ENCODE peak calls at places on chromosome 9, in six cellular contexts. L is tibial nerve, C is IMR-90, F is OCI-LY7, D is suprapubic skin, M is brain microvascular endothelial cell. E is an unnamed sample.

GRCh38 chr9:76898786-76899185 is 7.1 kb downstream of the PRUNE2 start:
- DNase-seq in L (no peak), C (no peak), F (no peak), D (no peak), M (no peak), E (no peak)

GRCh38 chr9:96051423-96051822 is 175.9 kb downstream of the ERCC6L2 start:
- DNase-seq in L (no peak), C (no peak), F (no peak), D (no peak), M (no peak), E (no peak)

GRCh38 chr9:91197232-91198181 is 164.2 kb downstream of the AUH start:
- DNase-seq in L (peak; percentile 95), C (peak; percentile 98), F (no peak), D (peak; percentile 86), M (peak; percentile 81), E (no peak)

GRCh38 chr9:126860757-126861466 is 473 bp downstream of the ZBTB34 start:
- DNase-seq in L (no peak), C (no peak), F (peak; percentile 28), D (no peak), M (no peak), E (no peak)

GRCh38 chr9:136533775-136534157 is 12.1 kb downstream of the NOTCH1 start:
- DNase-seq in L (no peak), C (no peak), F (no peak), D (no peak), M (no peak), E (no peak)

GRCh38 chr9:112338561-112338960 is 5.1 kb upstream of the PTBP3 start:
- DNase-seq in L (no peak), C (peak; percentile 70), F (no peak), D (no peak), M (peak; percentile 73), E (no peak)

GRCh38 chr9:69649566-69650260 is 22.5 kb downstream of the APBA1 start:
- DNase-seq in L (no peak), C (peak; percentile 83), F (no peak), D (no peak), M (peak; percentile 17), E (no peak)

GRCh38 chr9:33374634-33375237 is 27.6 kb downstream of the AQP7 start:
- DNase-seq in L (peak; percentile 87), C (peak; percentile 74), F (peak; percentile 80), D (peak; percentile 89), M (peak; percentile 78), E (peak; percentile 32)

GRCh38 chr9:112764837-112765236 is 14.3 kb downstream of the SNX30 start:
- DNase-seq in L (no peak), C (no peak), F (no peak), D (no peak), M (no peak), E (no peak)

GRCh38 chr9:13110766-13111400 is 168.6 kb downstream of the MPDZ start:
- DNase-seq in L (peak; percentile 31), C (no peak), F (no peak), D (no peak), M (no peak), E (no peak)

GRCh38 chr9:72351538-72352453 is 13.2 kb downstream of the ZFAND5 start:
- DNase-seq in L (no peak), C (peak; percentile 91), F (no peak), D (no peak), M (peak; percentile 85), E (no peak)

GRCh38 chr9:93218671-93219420 is 34.9 kb downstream of the WNK2 start:
- DNase-seq in L (no peak), C (no peak), F (no peak), D (no peak), M (no peak), E (no peak)

DNA sequence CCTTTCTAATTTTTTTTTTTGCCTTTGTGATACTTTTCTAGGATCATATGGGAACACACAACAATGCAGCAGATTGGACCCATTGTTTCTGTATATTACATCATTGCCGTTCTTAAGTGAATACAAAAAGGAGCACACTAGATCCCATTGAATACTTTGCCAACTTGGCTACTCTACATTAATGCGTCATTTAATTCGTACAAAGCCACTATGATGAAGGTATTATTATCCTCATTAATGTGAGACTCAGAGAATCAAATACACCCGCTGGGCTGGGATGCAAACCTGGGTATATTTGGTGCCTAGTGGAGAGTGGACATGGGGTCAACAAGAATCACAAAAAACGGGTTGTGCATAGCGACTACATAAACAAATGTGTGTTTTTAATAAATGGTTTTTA is 31.9 kb downstream of the OR2K2 start:
- DNase-seq in L (no peak), C (no peak), F (no peak), D (no peak), M (no peak), E (no peak)
- H3K27ac ChIP-seq in L (peak overlapping the region; percentile 89), C (peak overlapping the region; percentile 27), F (no peak overlapping the region), D (peak overlapping the region; percentile 79), M (no peak overlapping the region), E (peak overlapping the region; percentile 85)

DNA sequence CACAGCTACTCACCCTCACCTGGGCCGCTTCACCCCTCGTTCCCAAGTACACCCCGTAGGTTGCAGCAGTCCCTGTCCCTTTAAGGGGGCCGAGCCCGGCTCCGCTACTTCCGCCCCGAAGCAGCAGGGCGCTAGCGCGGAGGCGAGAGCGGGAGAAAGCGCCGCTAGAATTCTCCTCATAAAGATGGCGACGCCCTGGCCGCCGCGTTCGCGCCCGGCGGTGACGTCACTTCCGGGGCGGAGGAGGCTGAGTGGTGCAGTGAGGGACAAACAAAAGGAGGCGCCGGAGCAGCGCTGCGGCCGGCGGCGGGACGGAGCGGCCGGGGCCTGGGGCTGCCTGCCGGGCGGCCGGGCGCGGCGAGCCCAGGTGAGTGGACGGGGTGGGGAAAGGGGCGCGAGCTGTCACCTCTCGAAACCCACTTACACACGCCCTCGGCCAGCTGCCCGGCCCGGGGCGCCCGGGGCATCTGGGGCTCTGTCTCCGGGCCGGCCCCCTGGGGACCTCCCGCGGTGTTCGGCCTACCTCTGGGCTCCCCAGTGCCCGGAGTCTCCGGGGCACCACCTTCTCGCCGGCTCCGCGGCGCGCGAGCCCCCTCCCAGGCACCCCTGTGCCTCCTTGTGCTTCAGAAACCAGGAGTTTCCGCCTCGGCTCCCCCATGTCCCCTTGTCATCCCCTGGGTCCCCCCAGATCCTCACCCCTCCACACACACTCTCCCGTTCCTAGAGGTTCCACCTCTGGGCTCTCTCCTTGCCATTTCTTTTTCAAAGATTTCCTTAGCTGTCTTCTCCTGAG is at the start of the genes KYAT1 and LRRC8A:
- DNase-seq in L (peak; percentile 97), C (peak; percentile 93), F (peak; percentile 99), D (peak; percentile 98), M (peak; percentile 93), E (peak; percentile 99)
- TF ChIP-seq CTCF in L (no peak), C (peak; percentile 17), F (no peak), D (no peak), M (no peak), E (no peak)

DNA sequence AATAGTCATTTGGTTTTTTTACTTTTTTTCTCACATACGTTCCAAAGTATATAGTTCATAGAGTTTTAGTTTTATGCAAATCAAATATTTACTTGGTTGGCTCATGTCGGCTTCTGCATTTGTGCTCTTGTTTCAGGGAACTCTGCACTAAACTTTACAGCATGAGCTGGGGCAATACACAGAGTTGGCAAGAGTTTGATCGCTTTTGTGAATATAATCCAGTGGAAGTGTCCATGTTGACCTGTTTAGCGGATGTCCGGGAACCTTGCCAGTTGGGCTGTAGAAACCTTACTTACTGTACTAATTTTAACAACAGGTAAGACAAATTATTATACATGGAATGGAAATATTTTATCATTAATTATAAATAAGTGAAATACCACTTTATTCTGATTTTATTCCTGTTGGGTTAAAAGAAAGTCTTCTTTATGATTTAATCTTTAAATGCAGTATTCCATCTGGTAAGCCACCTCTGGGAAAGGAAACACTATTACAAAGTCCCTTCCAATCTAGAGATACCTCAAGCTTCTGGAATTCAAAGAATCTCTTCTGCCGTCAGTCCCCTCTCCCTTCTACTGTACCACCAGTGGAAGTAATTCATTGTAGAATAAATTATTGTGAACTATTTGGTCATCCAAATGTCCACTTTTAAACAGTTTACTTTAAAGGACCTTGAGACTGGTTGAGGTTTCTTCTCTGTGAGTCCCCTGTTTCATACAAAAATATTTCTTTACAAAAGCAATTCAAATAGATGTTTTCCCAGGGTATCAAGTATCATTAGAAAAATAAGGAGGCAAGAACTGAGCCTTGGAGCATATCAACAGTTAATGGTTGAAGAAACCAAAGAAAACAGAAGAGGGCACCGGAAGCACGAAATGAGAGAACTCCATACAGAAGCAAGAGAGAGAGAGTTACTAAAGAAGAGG is 45.2 kb upstream of the GLIPR2 start:
- DNase-seq in L (no peak), C (peak; percentile 96), F (no peak), D (no peak), M (peak; percentile 73), E (peak; percentile 10)
- H3K4me3 ChIP-seq in L (no peak overlapping the region), C (no peak overlapping the region), F (no peak overlapping the region), D (no peak overlapping the region), M (no peak overlapping the region), E (no peak overlapping the region)

GRCh38 chr9:4581031-4581760 is 80.9 kb upstream of the PLPP6 start:
- DNase-seq in L (no peak), C (no peak), F (no peak), D (no peak), M (no peak), E (no peak)
- H3K27ac ChIP-seq in L (no peak overlapping the region), C (no peak overlapping the region), F (no peak overlapping the region), D (no peak overlapping the region), M (no peak overlapping the region), E (no peak overlapping the region)

DNA sequence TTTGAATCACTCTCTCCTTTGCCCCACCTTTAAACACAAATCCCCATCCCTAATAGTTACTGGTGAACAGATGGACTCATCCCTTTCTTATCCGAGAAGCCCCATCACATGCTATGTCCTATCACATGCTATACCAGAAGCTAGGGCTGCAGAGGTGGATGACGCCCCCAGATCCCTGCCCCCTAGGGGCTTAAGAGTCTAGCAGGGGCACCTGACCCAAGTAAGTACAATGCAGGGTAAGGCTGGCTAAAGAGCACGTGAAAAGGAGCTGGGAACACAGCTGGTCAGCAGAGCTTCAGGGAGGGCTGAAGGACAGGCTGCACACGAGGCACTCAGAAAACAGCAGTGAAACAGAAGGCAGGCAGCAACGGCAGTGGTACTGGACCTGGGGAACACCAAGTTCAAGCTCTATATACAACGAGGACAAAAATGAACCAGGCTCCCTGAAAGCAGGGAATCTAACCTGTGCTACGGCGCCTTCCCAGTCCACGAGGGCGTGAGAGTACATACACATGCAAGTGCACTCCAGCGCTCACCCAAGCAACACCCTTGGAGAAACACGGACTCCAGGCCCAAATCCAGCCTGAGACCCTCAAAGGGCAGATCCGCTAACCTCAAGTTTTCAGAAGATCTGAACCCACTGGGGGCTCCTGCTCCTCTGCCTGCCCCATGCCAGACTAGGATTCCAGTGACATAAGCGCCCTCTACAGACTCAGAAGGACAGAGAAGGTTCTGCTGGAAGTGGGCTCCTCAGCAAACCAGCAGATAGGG is 57.5 kb downstream of the PSMB7 start:
- DNase-seq in L (no peak), C (no peak), F (peak; percentile 17), D (no peak), M (no peak), E (no peak)
- TF ChIP-seq CTCF in L (no peak), C (no peak), F (peak; percentile 62), D (no peak), M (peak; percentile 44), E (peak; percentile 8)

DNA sequence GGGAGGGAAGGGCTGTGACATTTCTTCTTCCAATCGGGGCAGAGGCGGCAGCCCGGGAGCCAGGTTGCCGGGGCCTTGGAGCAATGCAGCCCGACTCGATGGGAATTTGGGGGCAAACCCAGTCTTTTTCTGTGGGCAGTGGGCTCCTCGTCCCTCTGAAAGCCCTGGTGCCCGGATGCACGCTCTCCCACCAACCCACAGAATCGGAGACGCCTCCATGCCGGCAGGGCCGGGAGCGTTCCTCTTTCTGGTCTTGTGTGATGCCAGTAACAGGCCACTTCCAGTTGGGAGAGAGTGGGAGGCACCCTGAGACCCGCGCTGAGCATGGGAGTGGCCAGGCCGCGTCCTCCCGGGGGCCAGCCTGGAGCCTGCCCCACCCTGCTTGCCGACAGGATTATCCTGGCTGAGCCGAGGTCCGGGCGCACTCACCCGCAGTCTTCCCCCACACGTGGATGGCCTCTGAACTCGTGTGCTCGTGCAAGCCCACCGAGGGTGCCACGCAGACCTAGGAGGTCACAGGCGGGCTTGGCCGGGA is 17.8 kb downstream of the OLFM1 start:
- DNase-seq in L (no peak), C (no peak), F (no peak), D (no peak), M (no peak), E (no peak)
- H3K4me3 ChIP-seq in L (no peak overlapping the region), C (no peak overlapping the region), F (no peak overlapping the region), D (no peak overlapping the region), M (no peak overlapping the region), E (peak overlapping the region; percentile 27)